ENCODE peak calls at places on chromosomes 3 and 15, in ten cellular contexts. I is EL; B is stimulated activated CD8-positive, alpha-beta memory T cell treated with anti-CD3 and anti-CD28 coated beads, Interleukin-7, amount 100 ng/mL, for 4 hours; M is mesothelial cell of epicardium; A is activated naive CD4-positive, alpha-beta T cell treated with anti-CD3 and anti-CD28 coated beads for 36 hours; Z is naive thymus-derived CD4-positive, alpha-beta T cell; W is CD4-positive, CD25-positive, alpha-beta regulatory T cell; O is astrocyte; L is NCI-H345; J is iris pigment epithelial cell. S is an unnamed sample.
A peak's percentile ranks its signal among the peaks of the same experiment; 100 is the strongest.

GRCh38 chr3:156677120-156677479 is 2.7 kb downstream of the TIPARP start:
- DNase-seq in I (no peak), B (no peak), M (no peak), A (peak; percentile 65), Z (peak; percentile 74), W (peak; percentile 79), O (no peak), L (no peak), J (no peak), S (no peak)

GRCh38 chr3:194194051-194194756 is 58.3 kb downstream of the HES1 start:
- DNase-seq in I (no peak), B (no peak), M (no peak), A (peak; percentile 33), Z (peak; percentile 10), W (peak; percentile 38), O (no peak), L (no peak), J (no peak), S (peak; percentile 73)

GRCh38 chr3:12158387-12159226 is at the start of gene TIMP4:
- DNase-seq in I (peak; percentile 68), B (no peak), M (peak; percentile 50), A (no peak), Z (no peak), W (no peak), O (peak; percentile 30), L (peak; percentile 40), J (peak; percentile 84), S (no peak)

GRCh38 chr15:78540955-78541743 is 905 bp downstream of the PSMA4 start:
- DNase-seq in I (peak; percentile 13), B (no peak), M (no peak), A (peak; percentile 29), Z (peak; percentile 11), W (peak; percentile 43), O (no peak), L (no peak), J (peak; percentile 12), S (no peak)

GRCh38 chr3:31713820-31714511 is 181.2 kb downstream of the STT3B start:
- DNase-seq in I (no peak), B (no peak), M (no peak), A (no peak), Z (no peak), W (no peak), O (no peak), L (no peak), J (no peak), S (no peak)

GRCh38 chr15:56032366-56032765 is 39.0 kb upstream of the NEDD4 start:
- DNase-seq in I (no peak), B (no peak), M (no peak), A (no peak), Z (no peak), W (no peak), O (no peak), L (no peak), J (no peak), S (no peak)

GRCh38 chr3:43862470-43862869 is 171.7 kb downstream of the ABHD5 start:
- DNase-seq in I (no peak), B (no peak), M (no peak), A (no peak), Z (no peak), W (no peak), O (no peak), L (no peak), J (no peak), S (no peak)

GRCh38 chr3:14853280-14853956 is 34.7 kb downstream of the FGD5 start:
- DNase-seq in I (no peak), B (no peak), M (no peak), A (no peak), Z (no peak), W (no peak), O (no peak), L (no peak), J (no peak), S (no peak)

GRCh38 chr15:27057904-27058645 is 87.1 kb downstream of the GABRG3 start:
- DNase-seq in I (no peak), B (no peak), M (no peak), A (no peak), Z (no peak), W (no peak), O (peak; percentile 75), L (no peak), J (peak; percentile 1), S (no peak)

S was measured in B cell.